ENCODE peak calls at places on chromosomes 1 and 21, in four cellular contexts. G is endodermal cell; A is A172; R is activated effector memory CD4-positive, alpha-beta T cell treated with anti-CD3 and anti-CD28 coated beads, Interleukin-2, amount 50 U/mL, for 16 hours. V is an unnamed sample.
A peak's percentile ranks its signal among the peaks of the same experiment; 100 is the strongest.

GRCh38 chr1:51237714-51238403 is 1.8 kb downstream of the RNF11 start:
- DNase-seq in G (peak; percentile 61), A (no peak), R (no peak), V (no peak)

GRCh38 chr1:56837244-56837926 is 17.2 kb upstream of the C8A start:
- DNase-seq in G (no peak), A (no peak), R (no peak), V (no peak)

GRCh38 chr1:84603941-84604830 is 29.9 kb upstream of the CTBS start:
- DNase-seq in G (peak; percentile 74), A (peak; percentile 77), R (no peak), V (peak; percentile 48)

GRCh38 chr1:15616704-15617172 is 520 bp upstream of the DDI2 start:
- DNase-seq in G (peak; percentile 70), A (no peak), R (no peak), V (no peak)

GRCh38 chr1:101129975-101130374 is 104.4 kb upstream of the DPH5 start:
- DNase-seq in G (no peak), A (no peak), R (no peak), V (no peak)

GRCh38 chr1:39196244-39197215 is 8.0 kb upstream of the MACF1 start:
- DNase-seq in G (no peak), A (peak; percentile 89), R (peak; percentile 84), V (no peak)

GRCh38 chr1:210302501-210302900 is 26.2 kb upstream of the HHAT start:
- DNase-seq in G (no peak), A (no peak), R (no peak), V (no peak)

GRCh38 chr1:15254521-15254920 is 7.5 kb downstream of the FHAD1 start:
- DNase-seq in G (no peak), A (no peak), R (no peak), V (no peak)

GRCh38 chr1:221100196-221100950 is 221.1 kb downstream of the HLX start:
- DNase-seq in G (no peak), A (peak; percentile 90), R (no peak), V (peak; percentile 89)

GRCh38 chr1:202200112-202200548 is 6.5 kb downstream of the LGR6 start:
- DNase-seq in G (peak; percentile 67), A (peak; percentile 79), R (no peak), V (no peak)

GRCh38 chr1:84598846-84599741 is 24.9 kb upstream of the CTBS start:
- DNase-seq in G (no peak), A (peak; percentile 61), R (no peak), V (peak; percentile 54)

GRCh38 chr1:184649500-184649899 is 105.2 kb downstream of the EDEM3 start:
- DNase-seq in G (no peak), A (peak; percentile 18), R (no peak), V (no peak)

GRCh38 chr1:224067621-224068457 is 46.1 kb upstream of the FBXO28 start:
- DNase-seq in G (no peak), A (peak; percentile 79), R (no peak), V (peak; percentile 81)

GRCh38 chr1:67371681-67372080 is 58.5 kb downstream of the SERBP1 start:
- DNase-seq in G (no peak), A (peak; percentile 49), R (no peak), V (no peak)

GRCh38 chr1:117527111-117527510 is 78.7 kb upstream of the TENT5C start:
- DNase-seq in G (no peak), A (no peak), R (no peak), V (no peak)

GRCh38 chr21:33886316-33886715 is 29.3 kb downstream of the ATP5PO start:
- DNase-seq in G (no peak), A (no peak), R (no peak), V (no peak)

GRCh38 chr1:202576816-202577215 is 133.4 kb downstream of the SYT2 start:
- DNase-seq in G (no peak), A (no peak), R (no peak), V (peak; percentile 70)

GRCh38 chr1:212161231-212161781 is 123.9 kb upstream of the PPP2R5A start:
- DNase-seq in G (no peak), A (peak; percentile 93), R (no peak), V (peak; percentile 64)

GRCh38 chr1:27138927-27139326 is 16.0 kb downstream of the SLC9A1 start:
- DNase-seq in G (no peak), A (no peak), R (no peak), V (no peak)

GRCh38 chr1:22490309-22490708 is 38.7 kb downstream of the ZBTB40 start:
- DNase-seq in G (peak; percentile 91), A (no peak), R (no peak), V (no peak)

GRCh38 chr1:175178456-175178855 is 14.1 kb downstream of the KIAA0040 start:
- DNase-seq in G (no peak), A (no peak), R (no peak), V (no peak)

GRCh38 chr1:90936731-90937130 is 85.1 kb downstream of the ZNF644 start:
- DNase-seq in G (no peak), A (no peak), R (no peak), V (no peak)

GRCh38 chr1:73637275-73637674 is 560.7 kb downstream of the LRRIQ3 start:
- DNase-seq in G (no peak), A (no peak), R (no peak), V (no peak)

GRCh38 chr21:33801424-33802405 is 113.9 kb downstream of the ATP5PO start:
- DNase-seq in G (peak; percentile 59), A (peak; percentile 92), R (no peak), V (peak; percentile 22)

GRCh38 chr1:83097715-83098613 is 901.0 kb downstream of the TTLL7 start:
- DNase-seq in G (no peak), A (no peak), R (no peak), V (no peak)

V was measured in skeletal muscle cell.